ENCODE peak calls at places on chromosomes 11 and 22, in six cellular contexts. N, C, T, F, M and I are unnamed samples.

GRCh38 chr11:27858901-27859300 is 158.6 kb upstream of the BDNF start:
- DNase-seq in N (no peak), C (no peak), T (no peak), F (no peak), M (no peak), I (no peak)

GRCh38 chr22:33328789-33329296 is 270.7 kb upstream of the SYN3 start:
- DNase-seq in N (no peak), C (peak; percentile 8), T (peak; percentile 47), F (no peak), M (no peak), I (no peak)

GRCh38 chr11:63508009-63508408 is 2.1 kb downstream of the LGALS12 start:
- DNase-seq in N (peak; percentile 13), C (peak; percentile 80), T (peak; percentile 54), F (peak; percentile 83), M (peak; percentile 40), I (peak; percentile 28)

GRCh38 chr11:8757047-8757446 is 74.5 kb downstream of the RPL27A start:
- DNase-seq in N (no peak), C (no peak), T (no peak), F (no peak), M (no peak), I (no peak)

GRCh38 chr11:33665666-33666065 is 35.0 kb downstream of the C11orf91 start:
- DNase-seq in N (no peak), C (no peak), T (no peak), F (no peak), M (no peak), I (no peak)

GRCh38 chr22:48616656-48617055 is 1211.0 kb downstream of the BRD1 start:
- DNase-seq in N (no peak), C (no peak), T (no peak), F (no peak), M (no peak), I (no peak)

GRCh38 chr22:46128606-46129005 is 21.7 kb upstream of the PPARA start:
- DNase-seq in N (no peak), C (no peak), T (no peak), F (no peak), M (no peak), I (no peak)

GRCh38 chr11:66115638-66116410 is 45.8 kb downstream of the PACS1 start:
- DNase-seq in N (no peak), C (no peak), T (no peak), F (no peak), M (no peak), I (no peak)

GRCh38 chr11:124831897-124832296 is 31.7 kb upstream of the MSANTD2 start:
- DNase-seq in N (no peak), C (no peak), T (no peak), F (no peak), M (no peak), I (no peak)

GRCh38 chr22:19196841-19197612 is 18.5 kb upstream of the SLC25A1 start:
- DNase-seq in N (no peak), C (no peak), T (no peak), F (no peak), M (no peak), I (no peak)

GRCh38 chr11:99244613-99245012 is 223.9 kb downstream of the CNTN5 start:
- DNase-seq in N (no peak), C (no peak), T (no peak), F (no peak), M (no peak), I (no peak)

GRCh38 chr11:116879789-116880402 is 42.5 kb upstream of the APOA1 start:
- DNase-seq in N (peak; percentile 66), C (peak; percentile 81), T (peak; percentile 31), F (peak; percentile 60), M (no peak), I (peak; percentile 51)

GRCh38 chr11:64661146-64661545 is 61.9 kb downstream of the NRXN2 start:
- DNase-seq in N (no peak), C (no peak), T (no peak), F (no peak), M (no peak), I (no peak)

GRCh38 chr11:77886401-77886800 is 65.5 kb downstream of the AAMDC start:
- DNase-seq in N (no peak), C (no peak), T (no peak), F (no peak), M (no peak), I (no peak)

GRCh38 chr11:21861314-21861713 is 331.6 kb upstream of the ANO5 start:
- DNase-seq in N (no peak), C (peak; percentile 55), T (no peak), F (no peak), M (no peak), I (no peak)

GRCh38 chr11:17013548-17014320 is 480 bp downstream of the PLEKHA7 start:
- DNase-seq in N (no peak), C (peak; percentile 58), T (peak; percentile 47), F (no peak), M (no peak), I (no peak)

GRCh38 chr11:131810511-131810910 is 440.1 kb downstream of the NTM start:
- DNase-seq in N (no peak), C (no peak), T (no peak), F (no peak), M (no peak), I (no peak)

GRCh38 chr11:84906995-84907394 is 720.1 kb downstream of the DLG2 start:
- DNase-seq in N (no peak), C (no peak), T (no peak), F (no peak), M (no peak), I (no peak)

GRCh38 chr11:12005476-12005875 is 3.0 kb downstream of the DKK3 start:
- DNase-seq in N (no peak), C (no peak), T (no peak), F (no peak), M (no peak), I (no peak)

GRCh38 chr11:103651341-103651998 is 385.0 kb upstream of the DDI1 start:
- DNase-seq in N (no peak), C (no peak), T (no peak), F (no peak), M (no peak), I (no peak)

GRCh38 chr11:45597116-45597515 is 68.3 kb downstream of the CHST1 start:
- DNase-seq in N (no peak), C (no peak), T (no peak), F (no peak), M (no peak), I (no peak)

GRCh38 chr11:47241740-47242400 is 6.7 kb downstream of the ACP2 start:
- DNase-seq in N (peak; percentile 25), C (no peak), T (no peak), F (no peak), M (no peak), I (no peak)

GRCh38 chr11:83292709-83293435 is 6.7 kb upstream of the CCDC90B start:
- DNase-seq in N (peak; percentile 17), C (peak; percentile 95), T (peak; percentile 60), F (peak; percentile 35), M (peak; percentile 35), I (peak; percentile 39)

GRCh38 chr22:36048911-36049677 is 20.5 kb upstream of the RBFOX2 start:
- DNase-seq in N (no peak), C (no peak), T (no peak), F (no peak), M (no peak), I (no peak)

GRCh38 chr22:38754247-38755154 is 1.3 kb downstream of the SUN2 start:
- DNase-seq in N (no peak), C (peak; percentile 84), T (no peak), F (peak; percentile 88), M (no peak), I (no peak)

GRCh38 chr11:57214087-57214395 is 23.0 kb downstream of the APLNR start:
- DNase-seq in N (no peak), C (no peak), T (no peak), F (no peak), M (no peak), I (no peak)

DNA sequence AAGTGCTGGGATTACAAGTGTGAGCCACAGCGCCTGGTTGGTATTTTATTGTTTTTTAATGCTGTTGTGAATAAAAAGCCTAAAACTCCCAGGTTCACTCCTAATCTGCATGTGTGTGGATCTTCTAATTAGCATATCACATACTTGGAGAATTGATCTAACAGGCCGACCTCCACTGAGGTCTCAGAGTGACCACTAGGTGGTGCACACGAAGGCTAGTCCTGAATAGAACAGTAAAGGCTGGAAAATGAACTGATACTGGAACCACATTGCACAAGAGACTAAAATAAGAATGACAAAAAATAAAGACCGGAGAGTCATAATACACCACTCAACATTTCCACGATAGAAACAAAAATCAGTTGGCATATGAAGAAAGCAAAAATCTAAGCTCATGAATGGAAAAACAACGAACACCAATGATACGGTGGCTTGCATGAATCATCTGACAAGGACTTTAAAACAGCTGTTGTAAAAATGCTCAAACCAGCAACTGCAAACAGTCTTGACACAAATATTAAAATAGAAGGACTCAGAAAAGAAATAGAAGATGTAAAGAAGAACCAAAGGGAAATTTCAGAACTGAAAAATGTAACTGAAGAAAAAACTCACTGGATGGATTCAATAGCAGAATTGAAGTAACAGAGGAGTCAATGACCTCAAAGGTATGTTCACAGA is 19.2 kb downstream of the PIM3 start:
- DNase-seq in N (no peak), C (peak; percentile 83), T (peak; percentile 33), F (peak; percentile 50), M (peak; percentile 45), I (no peak)
- TF ChIP-seq REST in N (no peak), C (no peak), T (no peak), F (no peak), M (no peak), I (no peak)

GRCh38 chr11:24588075-24588474 is 91.2 kb downstream of the LUZP2 start:
- DNase-seq in N (peak; percentile 4), C (no peak), T (no peak), F (no peak), M (no peak), I (no peak)
- TF ChIP-seq REST in N (no peak), C (no peak), T (no peak), F (no peak), M (no peak), I (no peak)

GRCh38 chr11:74723511-74723910 is 7.7 kb downstream of the CHRDL2 start:
- DNase-seq in N (no peak), C (no peak), T (no peak), F (no peak), M (no peak), I (no peak)

GRCh38 chr11:74717211-74717997 is 13.8 kb downstream of the CHRDL2 start:
- DNase-seq in N (no peak), C (no peak), T (no peak), F (no peak), M (no peak), I (no peak)

GRCh38 chr11:74719011-74719410 is 12.2 kb downstream of the CHRDL2 start:
- DNase-seq in N (no peak), C (no peak), T (no peak), F (no peak), M (no peak), I (no peak)

GRCh38 chr11:74721479-74721835 is 9.8 kb downstream of the CHRDL2 start:
- DNase-seq in N (no peak), C (no peak), T (no peak), F (no peak), M (no peak), I (no peak)

GRCh38 chr11:74720596-74721478 is 10.4 kb downstream of the CHRDL2 start:
- DNase-seq in N (no peak), C (peak; percentile 15), T (no peak), F (no peak), M (no peak), I (no peak)
- TF ChIP-seq REST in N (no peak), C (no peak), T (no peak), F (no peak), M (no peak), I (no peak)

DNA sequence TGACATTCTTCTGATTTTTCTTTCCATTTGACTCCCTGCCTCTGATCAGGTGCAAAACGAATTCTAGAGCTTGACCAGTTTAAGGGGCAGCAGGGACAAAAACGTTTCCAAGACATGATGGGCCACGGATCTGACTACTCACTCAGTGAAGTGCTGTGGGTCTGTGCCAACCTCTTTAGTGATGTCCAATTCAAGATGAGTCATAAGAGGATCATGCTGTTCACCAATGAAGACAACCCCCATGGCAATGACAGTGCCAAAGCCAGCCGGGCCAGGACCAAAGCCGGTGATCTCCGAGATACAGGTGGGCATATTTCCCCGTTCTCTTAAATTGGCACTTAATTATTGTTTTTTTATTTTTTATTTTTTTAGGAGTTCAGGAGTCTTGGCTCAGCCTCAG is 15.4 kb downstream of the XRCC6 start:
- DNase-seq in N (no peak), C (no peak), T (no peak), F (no peak), M (no peak), I (no peak)
- TF ChIP-seq REST in N (no peak), C (no peak), T (no peak), F (no peak), M (no peak), I (no peak)